ENCODE peak calls at places on chromosome 2, in ten cellular contexts. A is Caki2; P is fibroblast of the conjunctiva; V is kidney; K is HepG2; U is activated T-cell treated with anti-CD3 and anti-CD28 coated beads, Interleukin-2, amount 50 U/mL, for 72 hours; F is stimulated activated CD8-positive, alpha-beta memory T cell treated with anti-CD3 and anti-CD28 coated beads, Interleukin-15, amount 100 ng/mL, for 24 hours; R is iPS-NIHi11; O is aorta; C is pancreas. X is an unnamed sample.

GRCh38 chr2:226828164-226828563 is 7.7 kb upstream of the RHBDD1 start:
- DNase-seq in F (no peak), P (no peak), U (no peak), O (no peak), C (no peak), R (no peak), V (no peak), A (no peak), K (no peak), X (peak)

GRCh38 chr2:240137596-240138274 is 1.6 kb upstream of the COPS9 start:
- DNase-seq in C (no peak), U (no peak), V (peak), O (peak), K (no peak), A (no peak), P (no peak), R (no peak), F (no peak), X (no peak)

GRCh38 chr2:36663851-36664715 is 32.4 kb upstream of the VIT start:
- DNase-seq in R (peak), V (no peak), K (peak), A (peak), O (no peak), U (peak), P (peak), C (peak), F (no peak), X (peak)

GRCh38 chr2:197159681-197160211 is 150.8 kb downstream of the ANKRD44 start:
- DNase-seq in F (no peak), V (no peak), K (peak), C (no peak), R (no peak), P (no peak), U (peak), A (peak), O (no peak), X (peak)

GRCh38 chr2:143901185-143901842 is 618.6 kb downstream of the ZEB2 start:
- DNase-seq in C (no peak), P (peak), R (no peak), F (no peak), O (no peak), V (no peak), A (peak), U (no peak), K (no peak), X (peak)

GRCh38 chr2:157220502-157220901 is 37.0 kb upstream of the GALNT5 start:
- DNase-seq in A (no peak), V (no peak), U (no peak), K (no peak), O (no peak), P (no peak), R (no peak), F (no peak), C (no peak), X (no peak)

GRCh38 chr2:220504890-220505564 is 877.6 kb downstream of the SLC4A3 start:
- DNase-seq in R (peak), O (no peak), V (no peak), K (peak), F (no peak), P (no peak), U (no peak), C (no peak), A (peak), X (peak)

GRCh38 chr2:56229397-56230060 is 45.7 kb downstream of the CCDC85A start:
- DNase-seq in K (no peak), O (no peak), R (no peak), F (no peak), C (no peak), P (no peak), V (no peak), A (no peak), U (no peak), X (no peak)

GRCh38 chr2:118044103-118044716 is 30.3 kb upstream of the CCDC93 start:
- DNase-seq in V (no peak), R (no peak), U (no peak), K (no peak), C (no peak), P (no peak), A (no peak), O (no peak), F (no peak), X (no peak)

GRCh38 chr2:210399440-210400041 is 77.0 kb downstream of the LANCL1 start:
- DNase-seq in R (no peak), A (no peak), F (no peak), P (no peak), K (peak), O (no peak), V (no peak), C (no peak), U (no peak), X (peak)